ENCODE peak calls at places on chromosomes 13 and 19, in five cellular contexts. K, C, I, E and Z are unnamed samples.

GRCh38 chr13:114258589-114258988 is 22.8 kb upstream of the UPF3A start:
- DNase-seq in K (no peak), C (no peak), I (no peak), E (peak; percentile 42), Z (no peak)

GRCh38 chr13:46170687-46171086 is 11.3 kb downstream of the LCP1 start:
- DNase-seq in K (no peak), C (no peak), I (no peak), E (no peak), Z (no peak)

GRCh38 chr19:7513809-7514642 is 1.9 kb upstream of the ZNF358 start:
- DNase-seq in K (no peak), C (no peak), I (no peak), E (no peak), Z (no peak)

GRCh38 chr13:76860706-76861105 is 25.5 kb downstream of the KCTD12 start:
- DNase-seq in K (no peak), C (no peak), I (no peak), E (no peak), Z (no peak)

GRCh38 chr13:88896466-88896865 is 1225.3 kb downstream of the SLITRK5 start:
- DNase-seq in K (peak; percentile 70), C (no peak), I (no peak), E (no peak), Z (no peak)

GRCh38 chr13:39405596-39405995 is 197.4 kb downstream of the LHFPL6 start:
- DNase-seq in K (no peak), C (no peak), I (no peak), E (no peak), Z (no peak)

GRCh38 chr13:26952551-26953138 is 192.1 kb upstream of the GPR12 start:
- DNase-seq in K (no peak), C (no peak), I (no peak), E (no peak), Z (no peak)

GRCh38 chr13:98564204-98564603 is 12.7 kb downstream of the STK24 start:
- DNase-seq in K (no peak), C (no peak), I (no peak), E (no peak), Z (no peak)

GRCh38 chr19:7505682-7506384 is 10.1 kb upstream of the ZNF358 start:
- DNase-seq in K (no peak), C (no peak), I (no peak), E (no peak), Z (no peak)

GRCh38 chr19:6663236-6664187 is 6.4 kb downstream of the TNFSF14 start:
- DNase-seq in K (peak; percentile 72), C (no peak), I (no peak), E (no peak), Z (no peak)

GRCh38 chr19:35279985-35280821 is 2.1 kb upstream of the HAMP start:
- DNase-seq in K (no peak), C (no peak), I (no peak), E (no peak), Z (no peak)

GRCh38 chr19:46998445-46999142 is 21.0 kb upstream of the NPAS1 start:
- DNase-seq in K (peak; percentile 59), C (no peak), I (no peak), E (no peak), Z (no peak)

GRCh38 chr13:27617801-27618411 is 2.4 kb downstream of the LNX2 start:
- DNase-seq in K (no peak), C (no peak), I (no peak), E (peak; percentile 28), Z (no peak)

GRCh38 chr19:55027472-55028337 is 10.4 kb downstream of the GP6 start:
- DNase-seq in K (no peak), C (no peak), I (peak; percentile 7), E (no peak), Z (no peak)

GRCh38 chr19:33291623-33292534 is 10.5 kb downstream of the CEBPA start:
- DNase-seq in K (peak; percentile 66), C (no peak), I (no peak), E (no peak), Z (no peak)

GRCh38 chr13:67416047-67416925 is 186.2 kb upstream of the PCDH9 start:
- DNase-seq in K (no peak), C (no peak), I (no peak), E (peak; percentile 29), Z (no peak)

GRCh38 chr13:33193428-33193974 is 92.1 kb downstream of the STARD13 start:
- DNase-seq in K (no peak), C (no peak), I (no peak), E (no peak), Z (no peak)
- TF ChIP-seq POLR2AphosphoS5 in K (no peak), C (no peak), I (no peak), E (no peak), Z (no peak)

DNA sequence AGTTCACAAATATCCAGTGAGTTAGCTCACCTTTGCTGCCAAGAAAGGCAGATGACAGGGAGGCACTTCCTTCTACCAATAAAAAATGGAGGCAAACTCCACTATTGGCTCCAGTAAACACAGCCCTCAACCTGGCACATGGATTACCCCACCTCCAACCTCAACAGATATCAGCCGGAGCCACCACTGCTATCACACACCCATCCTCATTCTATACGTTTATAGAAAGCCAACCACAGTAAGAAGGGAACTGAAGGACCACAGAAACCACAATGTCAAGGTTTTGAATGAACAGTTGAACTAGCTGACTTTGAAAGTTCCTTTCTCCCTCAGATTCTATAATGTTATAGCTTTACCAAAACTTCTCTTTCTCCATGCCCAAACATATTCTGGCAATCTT is 526.2 kb downstream of the UQCRFS1 start:
- DNase-seq in K (no peak), C (no peak), I (no peak), E (no peak), Z (no peak)
- TF ChIP-seq POLR2AphosphoS5 in K (no peak), C (no peak), I (no peak), E (no peak), Z (no peak)

GRCh38 chr19:12794936-12795335 is 3.6 kb downstream of the JUNB start:
- DNase-seq in K (peak; percentile 72), C (no peak), I (no peak), E (no peak), Z (no peak)

GRCh38 chr19:12797141-12797587 is 4.4 kb downstream of the PRDX2 start:
- DNase-seq in K (no peak), C (no peak), I (no peak), E (no peak), Z (no peak)

GRCh38 chr19:12793290-12794195 is 2.3 kb downstream of the JUNB start:
- DNase-seq in K (peak; percentile 99), C (peak; percentile 94), I (peak; percentile 91), E (peak; percentile 95), Z (peak; percentile 95)

GRCh38 chr19:12794196-12794921 is 3.1 kb downstream of the JUNB start:
- DNase-seq in K (no peak), C (no peak), I (no peak), E (no peak), Z (no peak)

DNA sequence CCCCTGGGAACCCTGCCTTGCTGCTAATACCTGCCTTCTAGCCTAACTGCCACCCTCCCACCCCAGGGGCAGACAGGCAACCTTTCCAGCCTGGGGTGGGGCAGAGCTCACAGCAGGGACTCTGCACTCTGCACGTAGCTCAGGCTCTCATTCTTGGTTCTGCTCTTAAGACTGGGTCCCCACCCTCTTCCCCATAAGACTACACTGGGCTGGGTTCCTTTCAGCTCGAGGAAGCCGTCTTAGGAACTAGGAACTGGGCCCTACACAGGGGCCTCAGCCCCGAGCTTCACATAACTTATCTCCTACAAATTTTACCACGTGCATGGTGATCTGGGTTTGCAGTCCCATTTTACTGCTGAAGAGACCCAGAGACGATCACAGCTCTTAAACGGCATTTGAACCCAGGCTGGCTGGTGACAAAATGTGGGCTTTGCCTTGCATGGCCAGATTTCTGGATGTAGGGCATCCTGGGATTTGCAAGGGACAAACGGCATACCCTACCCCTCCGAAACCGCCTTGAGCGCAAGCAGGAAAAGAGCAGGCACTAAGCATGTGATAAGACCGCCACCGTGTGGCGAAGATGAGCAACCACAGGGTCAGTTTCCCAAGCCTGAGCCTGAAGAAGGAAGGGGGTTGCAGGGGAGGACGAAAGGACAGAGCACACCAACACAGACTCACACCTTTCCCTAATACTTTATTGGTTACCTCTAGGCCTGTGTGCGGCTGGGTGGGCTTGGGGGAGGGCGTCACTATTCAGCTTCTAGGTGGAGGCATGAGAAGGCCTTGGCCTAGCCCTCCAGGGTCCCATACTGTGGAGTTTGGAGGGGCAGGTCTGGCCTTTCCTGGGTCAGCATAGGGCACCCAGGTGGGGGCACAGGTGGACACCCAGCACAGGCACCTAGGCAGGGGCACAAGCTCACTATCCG is 5.1 kb downstream of the JUNB start:
- DNase-seq in K (peak; percentile 93), C (no peak), I (no peak), E (peak; percentile 79), Z (peak; percentile 90)
- TF ChIP-seq POLR2AphosphoS5 in K (peak; percentile 3), C (peak; percentile 68), I (peak; percentile 59), E (peak; percentile 93), Z (peak; percentile 73)

GRCh38 chr19:40425450-40426287 is at the start of gene SERTAD1:
- DNase-seq in K (peak; percentile 100), C (peak; percentile 100), I (peak; percentile 98), E (peak; percentile 100), Z (peak; percentile 99)

GRCh38 chr19:40423938-40424337 is 1.9 kb downstream of the SERTAD1 start:
- DNase-seq in K (no peak), C (no peak), I (no peak), E (no peak), Z (no peak)

GRCh38 chr19:40422428-40423226 is 3.2 kb downstream of the SERTAD1 start:
- DNase-seq in K (peak; percentile 82), C (no peak), I (no peak), E (no peak), Z (no peak)

GRCh38 chr19:40423227-40423566 is 2.6 kb downstream of the SERTAD1 start:
- DNase-seq in K (no peak), C (no peak), I (no peak), E (no peak), Z (no peak)

GRCh38 chr19:40424637-40425449 is 949 bp downstream of the SERTAD1 start:
- DNase-seq in K (peak; percentile 80), C (no peak), I (no peak), E (no peak), Z (no peak)
- TF ChIP-seq POLR2AphosphoS5 in K (no peak), C (no peak), I (no peak), E (no peak), Z (no peak)

DNA sequence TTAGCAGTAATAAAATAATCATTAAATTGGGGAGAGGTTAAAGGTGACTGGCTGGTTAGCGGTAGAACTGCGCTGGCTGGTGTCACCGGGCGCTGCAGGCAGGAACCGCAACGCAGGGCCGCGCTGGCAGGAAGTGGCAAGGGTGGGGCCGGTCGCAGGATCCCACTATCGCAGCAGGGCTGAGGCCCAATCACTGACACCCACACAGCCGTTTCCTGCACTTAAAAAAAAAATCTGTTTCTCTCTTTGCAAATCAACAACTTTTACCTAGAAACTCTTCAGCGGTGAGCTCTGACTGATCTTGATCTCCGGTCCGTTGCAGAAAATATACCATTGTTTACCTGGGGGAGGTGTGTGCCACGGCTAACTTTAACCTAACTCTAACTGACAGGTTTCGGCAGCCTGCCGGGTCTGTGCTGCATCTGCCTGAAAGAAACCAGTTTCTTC is 46.9 kb downstream of the KLF2 start:
- DNase-seq in K (peak; percentile 98), C (no peak), I (no peak), E (peak; percentile 85), Z (no peak)
- TF ChIP-seq POLR2AphosphoS5 in K (peak; percentile 97), C (no peak), I (no peak), E (peak; percentile 73), Z (no peak)